ENCODE peak calls at places on chromosomes 7 and 10, in eight cellular contexts. V, O, X, Q, T, U, H and F are unnamed samples.

GRCh38 chr7:36597099-36597773 is 127.1 kb downstream of the AOAH start:
- DNase-seq in U (no peak), O (no peak), T (no peak), V (no peak), Q (no peak), H (no peak), X (no peak), F (no peak)

GRCh38 chr7:150858236-150859197 is 6.2 kb downstream of the AOC1 start:
- DNase-seq in T (no peak), H (no peak), U (no peak), V (no peak), Q (no peak), X (no peak), O (no peak), F (no peak)

GRCh38 chr10:78335691-78336401 is 302.2 kb downstream of the RPS24 start:
- DNase-seq in X (no peak), V (peak; percentile 51), U (peak; percentile 85), T (peak; percentile 19), O (no peak), H (peak; percentile 10), Q (peak; percentile 42), F (no peak)

GRCh38 chr10:84499846-84500245 is 171.5 kb downstream of the CCSER2 start:
- DNase-seq in X (peak; percentile 43), O (no peak), Q (no peak), H (no peak), V (no peak), U (no peak), T (no peak), F (no peak)

GRCh38 chr10:10067644-10068043 is 950.0 kb upstream of the CELF2 start:
- DNase-seq in H (no peak), X (no peak), Q (no peak), O (no peak), U (no peak), V (no peak), T (no peak), F (no peak)

GRCh38 chr7:84058311-84059076 is 136.1 kb downstream of the SEMA3A start:
- DNase-seq in T (no peak), X (no peak), H (no peak), U (peak; percentile 57), V (no peak), O (peak; percentile 15), Q (no peak), F (no peak)

GRCh38 chr7:94088560-94088959 is 84.4 kb upstream of the BET1 start:
- DNase-seq in H (no peak), T (no peak), X (no peak), V (no peak), Q (no peak), U (no peak), O (no peak), F (no peak)

GRCh38 chr10:11397980-11398580 is 213.4 kb downstream of the USP6NL start:
- DNase-seq in V (no peak), T (peak; percentile 13), U (peak; percentile 42), X (no peak), Q (peak; percentile 30), H (no peak), O (no peak), F (no peak)

GRCh38 chr10:59991661-59992060 is 85.3 kb upstream of the CCDC6 start:
- DNase-seq in O (no peak), T (peak; percentile 13), X (peak; percentile 76), H (peak; percentile 39), Q (peak; percentile 79), U (peak; percentile 14), V (no peak), F (no peak)

GRCh38 chr7:12030116-12030515 is 181.0 kb upstream of the TMEM106B start:
- DNase-seq in O (no peak), X (no peak), Q (no peak), U (no peak), H (no peak), V (no peak), T (no peak), F (no peak)

GRCh38 chr10:110411047-110411410 is 86.7 kb upstream of the DUSP5 start:
- DNase-seq in H (no peak), O (no peak), U (peak; percentile 50), Q (no peak), T (no peak), V (no peak), X (no peak), F (no peak)

GRCh38 chr10:130416334-130416950 is 280.3 kb downstream of the GLRX3 start:
- DNase-seq in Q (no peak), V (no peak), T (no peak), U (no peak), X (peak; percentile 54), O (no peak), H (no peak), F (no peak)

GRCh38 chr7:12623885-12624498 is 53.5 kb downstream of the SCIN start:
- DNase-seq in H (no peak), V (no peak), O (no peak), X (peak; percentile 61), Q (no peak), T (no peak), U (peak; percentile 51), F (no peak)

GRCh38 chr7:107147464-107148214 is 21.2 kb upstream of the HBP1 start:
- DNase-seq in Q (no peak), O (peak; percentile 36), X (peak; percentile 60), T (peak; percentile 29), V (no peak), H (no peak), U (peak; percentile 57), F (no peak)

GRCh38 chr10:112517381-112517976 is 70.5 kb downstream of the VTI1A start:
- DNase-seq in O (no peak), U (no peak), T (no peak), Q (peak; percentile 79), H (no peak), X (no peak), V (no peak), F (no peak)

GRCh38 chr7:69403169-69403568 is 195.1 kb upstream of the AUTS2 start:
- DNase-seq in T (no peak), U (no peak), O (peak; percentile 58), X (peak; percentile 62), V (no peak), Q (no peak), H (no peak), F (no peak)

GRCh38 chr10:7482992-7483391 is 72.2 kb upstream of the SFMBT2 start:
- DNase-seq in H (no peak), O (no peak), X (no peak), U (no peak), V (no peak), Q (no peak), T (no peak), F (no peak)

GRCh38 chr7:101754432-101755159 is 62.8 kb upstream of the CUX1 start:
- DNase-seq in O (no peak), Q (no peak), T (peak; percentile 12), H (no peak), V (no peak), X (no peak), U (peak; percentile 54), F (no peak)

GRCh38 chr7:91033574-91033973 is 230.7 kb upstream of the FZD1 start:
- DNase-seq in U (no peak), X (no peak), V (no peak), Q (no peak), O (no peak), H (no peak), T (no peak), F (no peak)

GRCh38 chr7:79452495-79453265 is 787 bp downstream of the MAGI2 start:
- DNase-seq in H (peak; percentile 11), T (peak; percentile 13), Q (peak; percentile 44), U (peak; percentile 42), X (peak; percentile 39), V (no peak), O (peak; percentile 16), F (peak; percentile 19)

GRCh38 chr7:79453558-79454324 is at the start of gene MAGI2:
- DNase-seq in H (peak; percentile 42), V (peak; percentile 72), O (peak; percentile 13), Q (peak; percentile 68), T (peak; percentile 86), X (peak; percentile 70), U (peak; percentile 91), F (peak; percentile 73)

GRCh38 chr7:79455173-79455790 is 1.8 kb upstream of the MAGI2 start:
- DNase-seq in H (no peak), U (no peak), O (peak; percentile 4), V (no peak), T (no peak), Q (no peak), X (no peak), F (no peak)

GRCh38 chr7:79453266-79453557 is 255 bp downstream of the MAGI2 start:
- DNase-seq in H (no peak), V (no peak), X (no peak), Q (no peak), O (no peak), U (no peak), T (no peak), F (no peak)

GRCh38 chr7:79454325-79454960 is 976 bp upstream of the MAGI2 start:
- DNase-seq in H (no peak), Q (peak; percentile 46), O (peak; percentile 8), V (no peak), T (peak; percentile 13), X (peak; percentile 52), U (no peak), F (no peak)
- TF ChIP-seq CTCF in H (no peak), Q (no peak), O (no peak), V (no peak), T (no peak), X (no peak), U (peak; percentile 6), F (no peak)

GRCh38 chr7:20402297-20403230 is 71.9 kb downstream of the ITGB8 start:
- DNase-seq in Q (no peak), X (peak; percentile 19), O (no peak), U (peak; percentile 41), T (no peak), H (no peak), V (no peak), F (no peak)
- TF ChIP-seq CTCF in Q (no peak), X (no peak), O (peak; percentile 37), U (peak; percentile 56), T (peak; percentile 22), H (peak; percentile 40), V (no peak), F (peak; percentile 61)

DNA sequence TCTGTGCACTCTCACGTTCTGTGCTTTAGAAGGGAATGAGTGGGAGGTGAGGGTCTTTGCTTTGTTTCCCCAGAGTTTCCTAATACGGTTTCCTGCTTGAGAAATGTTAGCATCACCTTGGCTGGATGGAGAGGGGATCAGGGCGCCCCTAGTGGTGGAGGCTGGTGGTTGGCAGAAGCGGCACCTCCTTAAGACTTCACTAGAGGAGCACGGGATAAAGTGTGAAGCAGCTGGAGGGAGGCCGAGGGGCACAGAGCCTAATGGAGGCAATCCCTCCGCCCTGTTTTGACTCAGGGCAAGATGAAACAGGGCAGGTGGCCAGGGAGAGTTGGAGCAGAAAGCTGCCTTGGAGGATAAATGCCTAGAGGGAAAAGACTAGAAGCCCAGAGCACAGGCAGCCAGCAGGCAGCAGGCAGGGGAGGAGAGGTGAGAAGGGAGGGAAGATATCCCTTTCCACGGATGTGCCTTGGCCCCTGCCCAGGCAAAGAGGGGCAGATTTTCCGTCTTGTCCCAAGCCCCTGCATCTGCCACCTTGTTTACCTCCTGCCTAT is 56.0 kb upstream of the BTRC start:
- DNase-seq in Q (peak; percentile 85), U (peak; percentile 49), O (peak; percentile 81), X (peak; percentile 87), T (peak; percentile 52), V (no peak), H (peak; percentile 72), F (peak; percentile 87)
- TF ChIP-seq CTCF in Q (peak; percentile 65), U (peak; percentile 91), O (peak; percentile 96), X (peak; percentile 92), T (peak; percentile 45), V (peak; percentile 79), H (peak; percentile 61), F (peak; percentile 91)

GRCh38 chr7:64794171-64794844 is at the start of gene ZNF138:
- DNase-seq in V (peak; percentile 86), O (peak; percentile 93), U (peak; percentile 92), T (peak; percentile 97), X (peak; percentile 99), H (peak; percentile 96), Q (peak; percentile 98), F (peak; percentile 88)
- TF ChIP-seq CTCF in V (peak; percentile 13), O (no peak), U (no peak), T (peak; percentile 46), X (no peak), H (peak; percentile 17), Q (peak; percentile 20), F (peak; percentile 32)